ENCODE peak calls at places on chromosomes 11 and 22, in six cellular contexts. G is HCT116, R is H9, U is H1, T is tibial artery, K is heart left ventricle. W is an unnamed sample.

GRCh38 chr22:18057568-18058209 is 20.1 kb upstream of the PEX26 start:
- DNase-seq in G (peak; percentile 61), R (no peak), U (no peak), T (peak; percentile 93), K (no peak), W (peak; percentile 83)

GRCh38 chr22:37632174-37633081 is 7.0 kb upstream of the SH3BP1 start:
- DNase-seq in G (no peak), R (no peak), U (no peak), T (no peak), K (no peak), W (no peak)

GRCh38 chr11:78398715-78399114 is 18.9 kb downstream of the GAB2 start:
- DNase-seq in G (no peak), R (no peak), U (no peak), T (no peak), K (no peak), W (no peak)

GRCh38 chr11:61037694-61038093 is 64.6 kb upstream of the CD5 start:
- DNase-seq in G (no peak), R (no peak), U (no peak), T (no peak), K (no peak), W (no peak)

GRCh38 chr11:66999555-66999954 is 23.4 kb upstream of the SYT12 start:
- DNase-seq in G (no peak), R (no peak), U (no peak), T (no peak), K (no peak), W (no peak)

GRCh38 chr22:50169181-50169759 is 1.3 kb upstream of the PANX2 start:
- DNase-seq in G (no peak), R (no peak), U (no peak), T (no peak), K (peak; percentile 25), W (no peak)

GRCh38 chr11:59783632-59784090 is 26.9 kb downstream of the MRPL16 start:
- DNase-seq in G (no peak), R (no peak), U (no peak), T (no peak), K (no peak), W (no peak)

GRCh38 chr22:41968601-41969000 is 642 bp upstream of the SEPTIN3 start:
- DNase-seq in G (no peak), R (no peak), U (no peak), T (no peak), K (no peak), W (no peak)

GRCh38 chr11:117769530-117769929 is 27.5 kb downstream of the DSCAML1 start:
- DNase-seq in G (no peak), R (no peak), U (no peak), T (no peak), K (no peak), W (no peak)

GRCh38 chr11:29310016-29310415 is 706.8 kb downstream of the KCNA4 start:
- DNase-seq in G (no peak), R (no peak), U (no peak), T (no peak), K (no peak), W (no peak)

GRCh38 chr11:94401773-94402265 is 600 bp upstream of the GPR83 start:
- DNase-seq in G (no peak), R (no peak), U (no peak), T (no peak), K (no peak), W (no peak)

GRCh38 chr22:45336971-45337431 is 27.3 kb downstream of the FAM118A start:
- DNase-seq in G (no peak), R (no peak), U (no peak), T (peak; percentile 83), K (peak; percentile 83), W (no peak)

GRCh38 chr22:46830841-46831240 is 68.4 kb downstream of the TBC1D22A start:
- DNase-seq in G (no peak), R (no peak), U (no peak), T (no peak), K (no peak), W (no peak)

GRCh38 chr22:46828323-46829139 is 66.1 kb downstream of the TBC1D22A start:
- DNase-seq in G (no peak), R (no peak), U (no peak), T (no peak), K (no peak), W (no peak)

GRCh38 chr22:46829140-46829891 is 66.9 kb downstream of the TBC1D22A start:
- DNase-seq in G (no peak), R (no peak), U (no peak), T (no peak), K (no peak), W (peak; percentile 84)

GRCh38 chr22:46827781-46828180 is 65.3 kb downstream of the TBC1D22A start:
- DNase-seq in G (no peak), R (no peak), U (no peak), T (no peak), K (no peak), W (no peak)

DNA sequence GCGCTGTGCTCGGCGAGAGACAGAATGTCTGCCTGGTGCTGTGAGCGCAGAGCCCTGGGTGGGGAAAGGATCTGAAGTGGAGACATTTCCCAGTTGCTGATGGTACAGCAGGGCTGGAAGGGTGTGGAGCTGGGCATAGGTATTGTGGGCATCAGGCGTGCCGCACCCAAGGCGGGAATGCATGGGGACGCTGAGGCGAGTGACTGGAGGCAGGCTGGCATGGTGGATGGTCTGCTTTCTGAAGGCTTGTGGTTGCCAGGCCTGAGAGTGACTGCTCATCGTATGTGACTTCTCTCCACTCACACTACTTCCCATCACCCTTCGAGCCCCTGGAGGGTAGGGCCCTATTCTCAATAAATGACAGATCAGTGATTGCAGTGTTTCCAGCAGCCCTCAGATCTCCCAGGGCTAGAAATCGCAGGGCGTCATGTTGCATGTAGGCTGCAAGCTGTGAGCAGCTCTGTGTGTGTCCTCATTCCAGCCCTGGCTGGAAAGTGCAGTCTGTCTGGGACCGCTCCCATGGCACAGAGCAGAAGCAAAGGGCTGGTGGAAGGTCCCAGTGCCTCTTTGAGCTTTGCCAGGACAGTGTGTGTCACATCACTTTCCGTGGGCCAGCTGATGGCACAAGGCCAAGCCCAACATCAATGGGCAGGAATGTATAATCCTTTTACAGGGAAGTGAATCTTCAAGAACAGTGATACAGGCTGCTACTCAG is 67.7 kb downstream of the TBC1D22A start:
- DNase-seq in G (no peak), R (no peak), U (no peak), T (peak; percentile 77), K (peak; percentile 83), W (peak; percentile 84)
- H3K27ac ChIP-seq in G (no peak overlapping the region), R (no peak overlapping the region), U (no peak overlapping the region), T (no peak overlapping the region), K (no peak overlapping the region), W (peak overlapping the region; percentile 89)

DNA sequence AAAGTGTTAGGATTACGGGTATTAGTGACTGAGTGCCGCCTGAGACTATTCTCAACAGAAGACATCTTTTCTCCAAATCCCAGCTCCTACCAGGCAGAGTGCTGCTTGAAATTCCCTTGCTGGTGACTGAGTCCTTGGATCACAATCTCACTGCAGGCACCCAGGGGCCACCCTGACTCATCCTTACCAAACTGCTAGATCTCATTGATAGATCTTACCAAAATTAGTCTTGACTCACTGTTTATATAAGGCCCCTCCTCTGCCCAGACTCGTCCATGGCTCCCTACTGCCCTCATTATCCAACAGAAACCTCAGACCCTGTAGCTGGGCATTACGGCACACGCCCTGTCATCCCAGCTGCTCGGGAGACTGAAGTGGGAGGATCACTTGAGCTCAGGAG is 14.7 kb downstream of the TBC1D10A start:
- DNase-seq in G (peak; percentile 51), R (no peak), U (no peak), T (no peak), K (no peak), W (peak; percentile 69)
- H3K27ac ChIP-seq in G (peak overlapping the region; percentile 19), R (no peak overlapping the region), U (no peak overlapping the region), T (peak overlapping the region; percentile 68), K (peak overlapping the region; percentile 81), W (no peak overlapping the region)

DNA sequence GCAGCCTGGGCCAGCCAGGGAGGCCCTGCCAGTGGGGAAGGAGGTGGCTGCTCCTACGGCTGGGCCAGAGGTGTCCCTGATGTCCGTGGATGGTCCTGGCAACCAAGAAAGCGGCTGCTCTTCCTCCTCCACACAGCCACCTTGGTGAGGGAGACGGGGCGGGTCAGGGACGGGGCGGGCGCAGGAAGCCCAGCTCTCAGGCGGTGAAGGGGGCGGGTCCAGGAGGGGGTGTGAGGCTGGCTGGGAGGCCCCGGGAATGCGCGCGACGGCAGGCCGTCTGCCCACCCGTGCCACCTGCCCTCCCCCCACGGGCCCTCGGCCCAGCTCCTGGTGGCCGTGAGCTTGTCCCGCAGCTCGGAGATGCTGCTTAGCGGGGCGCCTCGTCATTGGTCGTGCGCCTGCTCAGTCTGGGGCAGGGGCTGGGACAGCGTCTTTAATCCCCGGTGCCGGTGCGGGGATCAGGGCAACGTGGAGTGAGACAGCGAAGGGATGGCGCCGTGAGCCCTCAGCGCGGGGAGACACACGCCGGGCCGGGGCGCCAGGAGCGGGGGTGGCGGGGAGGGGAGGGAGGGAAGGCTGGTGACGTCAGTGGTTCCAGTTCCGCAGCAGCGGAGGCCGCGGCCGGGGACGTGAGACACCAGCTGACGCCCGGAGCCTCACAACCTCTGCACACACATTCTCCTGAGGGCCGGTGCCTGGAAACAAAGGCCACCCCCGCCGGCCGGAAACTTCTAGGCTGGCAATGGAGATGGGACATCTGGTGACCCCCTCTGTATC is 6.7 kb upstream of the BRSK2 start:
- DNase-seq in G (peak; percentile 31), R (peak; percentile 80), U (no peak), T (peak; percentile 89), K (peak; percentile 89), W (peak; percentile 64)
- H3K27ac ChIP-seq in G (peak overlapping the region; percentile 69), R (no peak overlapping the region), U (no peak overlapping the region), T (peak overlapping the region; percentile 28), K (peak overlapping the region; percentile 72), W (peak overlapping the region; percentile 73)

GRCh38 chr22:24069721-24070120 is 58.6 kb downstream of the CABIN1 start:
- DNase-seq in G (no peak), R (no peak), U (no peak), T (no peak), K (no peak), W (no peak)
- H3K27ac ChIP-seq in G (no peak overlapping the region), R (no peak overlapping the region), U (no peak overlapping the region), T (no peak overlapping the region), K (no peak overlapping the region), W (no peak overlapping the region)

DNA sequence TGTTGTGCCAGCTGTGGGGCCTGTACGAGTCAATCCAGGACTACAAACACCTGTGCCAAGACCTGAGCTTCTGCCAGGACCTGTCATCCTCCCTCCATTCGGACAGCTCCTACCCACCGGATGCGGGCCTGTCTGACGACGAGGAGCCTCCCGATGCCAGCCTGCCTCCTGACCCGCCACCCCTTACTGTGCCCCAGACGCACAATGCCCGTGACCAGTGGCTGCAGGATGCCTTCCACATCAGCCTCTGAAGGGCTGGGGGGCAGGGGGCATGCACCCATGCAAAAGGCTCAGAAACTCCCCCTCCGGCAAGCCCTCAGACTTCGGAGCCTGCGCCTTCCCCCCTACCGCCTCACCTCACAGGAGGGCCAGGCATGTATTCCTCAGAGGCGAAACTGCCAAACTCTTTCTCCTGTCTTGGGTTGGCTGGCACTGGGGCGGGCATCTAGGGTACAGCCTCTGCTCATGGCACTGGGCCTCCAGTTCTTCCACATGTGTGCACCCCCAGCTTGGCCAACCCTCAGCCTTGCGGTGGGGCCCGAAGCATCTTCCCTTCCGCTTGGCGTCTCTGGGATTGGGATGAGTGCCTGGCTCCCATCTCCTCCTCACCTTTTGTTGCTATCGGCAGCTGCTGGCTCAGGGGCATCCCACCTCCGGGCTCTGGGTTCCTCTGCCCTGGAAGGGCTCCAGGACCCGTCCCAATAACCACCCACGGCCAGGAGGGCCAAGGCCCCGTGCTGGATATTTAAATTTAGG is 1.2 kb downstream of the FAM89B start:
- DNase-seq in G (no peak), R (no peak), U (no peak), T (no peak), K (no peak), W (no peak)
- H3K27ac ChIP-seq in G (peak overlapping the region; percentile 94), R (no peak overlapping the region), U (no peak overlapping the region), T (peak overlapping the region; percentile 93), K (peak overlapping the region; percentile 97), W (no peak overlapping the region)

W was measured in SJSA1.